ENCODE peak calls at places on chromosomes 13 and 19, in six cellular contexts. R is tibial nerve; T is body of pancreas; F is CD4-positive, alpha-beta T cell; H is effector memory CD4-positive, alpha-beta T cell; P is CD8-positive, alpha-beta T cell. K is an unnamed sample.

GRCh38 chr13:36082396-36082795 is 48.8 kb downstream of the DCLK1 start:
- DNase-seq in R (no peak), T (no peak), F (no peak), H (no peak), P (no peak), K (no peak)

GRCh38 chr19:49546825-49547565 is 19.2 kb downstream of the RCN3 start:
- DNase-seq in R (peak; percentile 52), T (peak; percentile 84), F (no peak), H (peak; percentile 35), P (no peak), K (peak; percentile 32)

GRCh38 chr19:35095667-35096368 is 19.8 kb upstream of the FXYD3 start:
- DNase-seq in R (no peak), T (no peak), F (no peak), H (no peak), P (no peak), K (no peak)

GRCh38 chr19:489418-490196 is 6.7 kb upstream of the MADCAM1 start:
- DNase-seq in R (no peak), T (no peak), F (no peak), H (no peak), P (no peak), K (no peak)

GRCh38 chr19:18130523-18131242 is 22.3 kb upstream of the PIK3R2 start:
- DNase-seq in R (no peak), T (no peak), F (no peak), H (no peak), P (no peak), K (no peak)

GRCh38 chr19:33365676-33366075 is 7.8 kb upstream of the CEBPG start:
- DNase-seq in R (no peak), T (no peak), F (no peak), H (no peak), P (no peak), K (no peak)

GRCh38 chr19:48646192-48646911 is 365 bp upstream of the CA11 start:
- DNase-seq in R (peak; percentile 73), T (peak; percentile 89), F (peak; percentile 91), H (peak; percentile 84), P (peak; percentile 89), K (peak; percentile 95)

GRCh38 chr13:100987993-100988392 is 313.4 kb upstream of the TMTC4 start:
- DNase-seq in R (no peak), T (no peak), F (no peak), H (no peak), P (no peak), K (no peak)

GRCh38 chr13:51861728-51862300 is at the start of gene CCDC70:
- DNase-seq in R (no peak), T (no peak), F (no peak), H (no peak), P (no peak), K (no peak)

GRCh38 chr13:25213716-25214115 is 41.6 kb upstream of the AMER2 start:
- DNase-seq in R (no peak), T (no peak), F (no peak), H (no peak), P (no peak), K (no peak)

GRCh38 chr13:110726726-110727125 is 13.2 kb downstream of the ING1 start:
- DNase-seq in R (no peak), T (no peak), F (peak; percentile 28), H (peak; percentile 31), P (no peak), K (no peak)

GRCh38 chr19:36707134-36707533 is 19.7 kb downstream of the ZNF567 start:
- DNase-seq in R (no peak), T (no peak), F (no peak), H (no peak), P (no peak), K (no peak)
- H3K9me3 ChIP-seq in R (peaks cover 21% of the 10 kb centered on the region), T (peaks cover 44% of the 10 kb centered on the region), F (peaks cover 84% of the 10 kb centered on the region), H (peaks cover 50% of the 10 kb centered on the region), P (peaks cover 48% of the 10 kb centered on the region), K (peaks cover 30% of the 10 kb centered on the region)

GRCh38 chr19:21901861-21902260 is 65.9 kb upstream of the ZNF43 start:
- DNase-seq in R (no peak), T (no peak), F (no peak), H (no peak), P (no peak), K (no peak)
- H3K9me3 ChIP-seq in R (no peaks in the 10 kb centered on the region), T (no peaks in the 10 kb centered on the region), F (no peaks in the 10 kb centered on the region), H (no peaks in the 10 kb centered on the region), P (no peaks in the 10 kb centered on the region), K (peaks cover 2% of the 10 kb centered on the region)

DNA sequence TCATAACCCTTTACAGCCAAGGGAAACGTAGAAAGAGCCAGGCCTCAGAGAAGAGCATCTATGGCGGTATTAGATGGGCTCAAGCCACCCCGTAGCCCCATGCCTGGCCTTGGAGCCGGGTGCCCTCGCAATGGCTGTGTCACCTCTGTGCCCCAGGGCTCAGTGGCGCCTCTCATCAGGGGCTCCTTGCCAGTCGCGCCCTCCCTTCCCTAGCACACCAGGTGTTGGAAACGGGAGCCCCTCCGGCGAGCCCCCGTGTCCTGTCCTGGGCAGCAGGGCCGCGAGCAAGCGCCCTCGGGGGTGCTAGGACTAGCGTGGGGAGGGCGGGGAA is 453 bp downstream of the ZNF256 start:
- DNase-seq in R (no peak), T (no peak), F (no peak), H (no peak), P (no peak), K (no peak)
- H3K9me3 ChIP-seq in R (peaks cover 5% of the 10 kb centered on the region), T (peaks cover 44% of the 10 kb centered on the region), F (peaks cover 46% of the 10 kb centered on the region), H (peaks cover 29% of the 10 kb centered on the region), P (peaks cover 23% of the 10 kb centered on the region), K (peaks cover 13% of the 10 kb centered on the region)

DNA sequence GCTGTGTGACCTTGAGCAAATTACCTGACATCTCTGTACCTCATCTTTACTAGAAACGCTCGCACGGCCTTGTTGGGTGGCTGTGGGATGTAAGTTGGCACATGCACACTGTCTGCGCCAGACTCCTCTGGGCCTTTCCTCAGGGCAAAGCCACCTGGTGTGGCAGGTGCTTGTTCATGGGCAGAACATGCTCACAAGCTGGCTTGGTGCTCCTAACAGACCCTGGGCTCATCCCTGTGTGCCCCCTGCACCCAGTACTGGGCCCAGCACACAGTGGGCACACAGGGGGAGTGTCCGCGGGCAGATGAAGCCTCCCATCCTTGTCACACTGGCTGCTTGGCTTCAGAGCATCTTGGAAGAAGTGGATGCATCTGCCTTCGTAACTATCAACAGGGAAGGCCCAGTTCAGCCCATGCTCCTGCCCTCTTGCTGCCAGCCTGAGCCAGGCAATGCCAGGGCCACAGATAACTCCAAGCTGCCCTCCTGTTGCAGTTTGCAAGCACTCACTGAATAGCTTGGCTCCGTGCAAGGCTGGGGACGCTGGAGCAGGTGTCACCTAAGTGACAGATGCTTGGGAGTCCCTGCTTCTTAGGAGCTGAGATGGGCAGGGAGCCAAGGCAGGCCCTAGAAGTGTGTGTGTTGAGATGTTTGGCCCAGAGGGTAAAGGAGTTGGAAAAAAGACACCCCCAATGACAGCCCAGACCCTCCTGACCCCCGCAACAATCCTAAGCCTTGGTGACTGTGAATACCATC is 123.9 kb downstream of the TUBA3C start:
- DNase-seq in R (no peak), T (no peak), F (no peak), H (no peak), P (no peak), K (no peak)
- H3K9me3 ChIP-seq in R (no peaks in the 10 kb centered on the region), T (no peaks in the 10 kb centered on the region), F (no peaks in the 10 kb centered on the region), H (no peaks in the 10 kb centered on the region), P (no peaks in the 10 kb centered on the region), K (no peaks in the 10 kb centered on the region)

GRCh38 chr19:37829526-37829925 is 50.1 kb upstream of the ZNF573 start:
- DNase-seq in R (no peak), T (no peak), F (no peak), H (no peak), P (no peak), K (no peak)
- H3K9me3 ChIP-seq in R (no peaks in the 10 kb centered on the region), T (peaks cover 55% of the 10 kb centered on the region), F (no peaks in the 10 kb centered on the region), H (no peaks in the 10 kb centered on the region), P (no peaks in the 10 kb centered on the region), K (peaks cover 4% of the 10 kb centered on the region)

GRCh38 chr19:22619932-22620331 is 14.2 kb upstream of the ZNF492 start:
- DNase-seq in R (no peak), T (no peak), F (no peak), H (no peak), P (no peak), K (no peak)
- H3K9me3 ChIP-seq in R (no peaks in the 10 kb centered on the region), T (no peaks in the 10 kb centered on the region), F (no peaks in the 10 kb centered on the region), H (no peaks in the 10 kb centered on the region), P (no peaks in the 10 kb centered on the region), K (no peaks in the 10 kb centered on the region)

K was measured in T-helper 17 cell.